ENCODE peak calls at places on chromosomes 7 and 10, in six cellular contexts. One of them, this sample, is unnamed.

GRCh38 chr10:31804416-31804815 is 124.2 kb downstream of the ARHGAP12 start:
- DNase-seq in chondrocyte: no peak
- DNase-seq in dorsolateral prefrontal cortex: no peak
- DNase-seq in psoas muscle: no peak
- DNase-seq in Calu3: no peak
- DNase-seq in neural progenitor cell: no peak
- DNase-seq in this sample: no peak

GRCh38 chr7:86833360-86833759 is 189.7 kb downstream of the GRM3 start:
- DNase-seq in Calu3: peak
- DNase-seq in dorsolateral prefrontal cortex: no peak
- DNase-seq in psoas muscle: no peak
- DNase-seq in neural progenitor cell: no peak
- DNase-seq in chondrocyte: no peak
- DNase-seq in this sample: no peak

GRCh38 chr10:35074266-35074665 is 15.9 kb downstream of the CUL2 start:
- DNase-seq in psoas muscle: no peak
- DNase-seq in chondrocyte: no peak
- DNase-seq in neural progenitor cell: no peak
- DNase-seq in Calu3: no peak
- DNase-seq in dorsolateral prefrontal cortex: no peak
- DNase-seq in this sample: no peak

GRCh38 chr10:129890170-129890569 is 73.9 kb downstream of the EBF3 start:
- DNase-seq in chondrocyte: no peak
- DNase-seq in dorsolateral prefrontal cortex: no peak
- DNase-seq in Calu3: no peak
- DNase-seq in neural progenitor cell: no peak
- DNase-seq in psoas muscle: peak
- DNase-seq in this sample: no peak

GRCh38 chr7:142455392-142455791 is 197.5 kb upstream of the PRSS58 start:
- DNase-seq in neural progenitor cell: no peak
- DNase-seq in dorsolateral prefrontal cortex: no peak
- DNase-seq in psoas muscle: no peak
- DNase-seq in chondrocyte: peak
- DNase-seq in Calu3: no peak
- DNase-seq in this sample: no peak

GRCh38 chr10:47044741-47045140 is 133.5 kb downstream of the PTPN20 start:
- DNase-seq in chondrocyte: peak
- DNase-seq in psoas muscle: peak
- DNase-seq in dorsolateral prefrontal cortex: no peak
- DNase-seq in Calu3: no peak
- DNase-seq in neural progenitor cell: no peak
- DNase-seq in this sample: no peak

GRCh38 chr10:68086011-68086410 is 10.9 kb upstream of the HERC4 start:
- DNase-seq in chondrocyte: no peak
- DNase-seq in neural progenitor cell: no peak
- DNase-seq in dorsolateral prefrontal cortex: no peak
- DNase-seq in psoas muscle: no peak
- DNase-seq in Calu3: no peak
- DNase-seq in this sample: no peak

GRCh38 chr10:67790534-67791408 is 47.2 kb downstream of the DNAJC12 start:
- DNase-seq in Calu3: peak
- DNase-seq in psoas muscle: no peak
- DNase-seq in chondrocyte: no peak
- DNase-seq in neural progenitor cell: no peak
- DNase-seq in dorsolateral prefrontal cortex: no peak
- DNase-seq in this sample: peak

GRCh38 chr10:26085549-26085948 is 131.0 kb upstream of the GAD2 start:
- DNase-seq in neural progenitor cell: peak
- DNase-seq in psoas muscle: no peak
- DNase-seq in Calu3: no peak
- DNase-seq in chondrocyte: no peak
- DNase-seq in dorsolateral prefrontal cortex: no peak
- DNase-seq in this sample: no peak

GRCh38 chr10:68796609-68797008 is 30.7 kb upstream of the STOX1 start:
- DNase-seq in Calu3: no peak
- DNase-seq in chondrocyte: no peak
- DNase-seq in psoas muscle: no peak
- DNase-seq in neural progenitor cell: no peak
- DNase-seq in dorsolateral prefrontal cortex: no peak
- DNase-seq in this sample: no peak

GRCh38 chr7:50711271-50712175 is 71.2 kb downstream of the GRB10 start:
- DNase-seq in chondrocyte: no peak
- DNase-seq in Calu3: no peak
- DNase-seq in neural progenitor cell: no peak
- DNase-seq in dorsolateral prefrontal cortex: no peak
- DNase-seq in psoas muscle: peak
- DNase-seq in this sample: peak

GRCh38 chr10:109881481-109881880 is 41.8 kb downstream of the XPNPEP1 start:
- DNase-seq in chondrocyte: no peak
- DNase-seq in psoas muscle: no peak
- DNase-seq in Calu3: no peak
- DNase-seq in dorsolateral prefrontal cortex: no peak
- DNase-seq in neural progenitor cell: no peak
- DNase-seq in this sample: no peak

GRCh38 chr7:130367088-130367755 is 13.1 kb upstream of the CPA1 start:
- DNase-seq in dorsolateral prefrontal cortex: no peak
- DNase-seq in neural progenitor cell: no peak
- DNase-seq in psoas muscle: no peak
- DNase-seq in chondrocyte: peak
- DNase-seq in Calu3: no peak
- DNase-seq in this sample: no peak

GRCh38 chr7:38795596-38795995 is 113.4 kb downstream of the VPS41 start:
- DNase-seq in dorsolateral prefrontal cortex: no peak
- DNase-seq in Calu3: no peak
- DNase-seq in neural progenitor cell: no peak
- DNase-seq in chondrocyte: no peak
- DNase-seq in psoas muscle: no peak
- DNase-seq in this sample: no peak

GRCh38 chr7:30799206-30799975 is 28.2 kb downstream of the MINDY4 start:
- DNase-seq in chondrocyte: no peak
- DNase-seq in psoas muscle: peak
- DNase-seq in Calu3: no peak
- DNase-seq in neural progenitor cell: no peak
- DNase-seq in dorsolateral prefrontal cortex: no peak
- DNase-seq in this sample: peak

GRCh38 chr7:14995774-14996173 is 93.2 kb upstream of the DGKB start:
- DNase-seq in chondrocyte: no peak
- DNase-seq in Calu3: no peak
- DNase-seq in psoas muscle: no peak
- DNase-seq in dorsolateral prefrontal cortex: no peak
- DNase-seq in neural progenitor cell: no peak
- DNase-seq in this sample: no peak

GRCh38 chr7:16398211-16399017 is 22.9 kb downstream of the CRPPA start:
- DNase-seq in Calu3: no peak
- DNase-seq in chondrocyte: no peak
- DNase-seq in neural progenitor cell: no peak
- DNase-seq in dorsolateral prefrontal cortex: no peak
- DNase-seq in psoas muscle: no peak
- DNase-seq in this sample: no peak

GRCh38 chr10:102752934-102753664 is 9.4 kb downstream of the WBP1L start:
- DNase-seq in dorsolateral prefrontal cortex: no peak
- DNase-seq in chondrocyte: no peak
- DNase-seq in psoas muscle: no peak
- DNase-seq in neural progenitor cell: peak
- DNase-seq in Calu3: no peak
- DNase-seq in this sample: peak

GRCh38 chr7:133829336-133829897 is 297.7 kb upstream of the LRGUK start:
- DNase-seq in chondrocyte: no peak
- DNase-seq in Calu3: no peak
- DNase-seq in neural progenitor cell: no peak
- DNase-seq in psoas muscle: no peak
- DNase-seq in dorsolateral prefrontal cortex: no peak
- DNase-seq in this sample: no peak

DNA sequence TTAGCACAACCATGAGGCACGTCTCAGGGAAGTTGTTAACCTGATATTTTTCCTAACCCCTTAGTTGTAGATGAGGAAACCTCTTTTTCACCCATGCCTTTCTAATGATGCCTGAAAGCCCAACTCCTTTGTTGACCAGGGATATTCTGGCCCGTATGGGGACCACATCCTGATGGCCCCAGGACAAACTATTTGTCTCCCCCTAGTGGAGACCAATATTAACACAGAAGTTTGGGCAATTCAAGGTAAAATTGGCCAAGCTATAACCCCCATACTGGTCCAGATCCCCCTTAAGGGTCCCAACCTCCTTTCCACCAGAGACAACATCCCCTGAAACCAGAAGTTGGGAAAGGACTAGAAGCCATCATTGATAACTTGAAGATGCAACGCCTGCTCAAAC is 893.3 kb downstream of the SORCS1 start:
- DNase-seq in psoas muscle: no peak
- DNase-seq in Calu3: no peak
- DNase-seq in chondrocyte: no peak
- DNase-seq in dorsolateral prefrontal cortex: no peak
- DNase-seq in neural progenitor cell: no peak
- DNase-seq in this sample: no peak
- TF ChIP-seq CTCF in psoas muscle: no peak
- TF ChIP-seq CTCF in Calu3: no peak
- TF ChIP-seq CTCF in chondrocyte: peak
- TF ChIP-seq CTCF in dorsolateral prefrontal cortex: no peak
- TF ChIP-seq CTCF in neural progenitor cell: peak
- TF ChIP-seq CTCF in this sample: no peak

GRCh38 chr7:7968544-7969305 is at the start of gene GLCCI1:
- DNase-seq in dorsolateral prefrontal cortex: peak
- DNase-seq in chondrocyte: peak
- DNase-seq in neural progenitor cell: peak
- DNase-seq in psoas muscle: peak
- DNase-seq in Calu3: peak
- DNase-seq in this sample: peak
- TF ChIP-seq CTCF in dorsolateral prefrontal cortex: no peak
- TF ChIP-seq CTCF in chondrocyte: no peak
- TF ChIP-seq CTCF in neural progenitor cell: no peak
- TF ChIP-seq CTCF in psoas muscle: no peak
- TF ChIP-seq CTCF in Calu3: no peak
- TF ChIP-seq CTCF in this sample: no peak

DNA sequence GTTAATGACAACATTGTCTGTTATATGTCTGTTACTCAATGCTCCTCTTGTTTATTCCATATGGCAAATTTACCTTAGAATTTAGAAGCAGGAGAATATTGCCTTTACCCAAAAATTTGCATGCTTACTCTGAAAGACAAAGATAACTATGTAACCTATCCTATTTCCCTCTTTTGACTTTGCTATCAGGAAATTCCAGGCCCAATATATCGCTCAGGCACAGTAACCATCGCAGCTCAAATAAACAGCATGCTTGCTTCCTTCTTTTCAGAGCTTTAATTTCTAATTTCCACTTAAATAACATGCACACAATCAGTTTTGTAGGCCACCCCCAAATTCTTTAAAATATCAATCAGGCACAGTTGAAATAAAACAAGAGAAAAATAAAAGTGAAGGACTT is 57.8 kb downstream of the EBLN1 start:
- DNase-seq in Calu3: no peak
- DNase-seq in dorsolateral prefrontal cortex: no peak
- DNase-seq in neural progenitor cell: no peak
- DNase-seq in psoas muscle: no peak
- DNase-seq in chondrocyte: no peak
- DNase-seq in this sample: no peak
- TF ChIP-seq CTCF in Calu3: no peak
- TF ChIP-seq CTCF in dorsolateral prefrontal cortex: no peak
- TF ChIP-seq CTCF in neural progenitor cell: no peak
- TF ChIP-seq CTCF in psoas muscle: no peak
- TF ChIP-seq CTCF in chondrocyte: no peak
- TF ChIP-seq CTCF in this sample: no peak

GRCh38 chr7:9264395-9264794 is 831.0 kb downstream of the NXPH1 start:
- DNase-seq in psoas muscle: no peak
- DNase-seq in dorsolateral prefrontal cortex: no peak
- DNase-seq in Calu3: no peak
- DNase-seq in neural progenitor cell: no peak
- DNase-seq in chondrocyte: no peak
- DNase-seq in this sample: peak
- TF ChIP-seq CTCF in psoas muscle: no peak
- TF ChIP-seq CTCF in dorsolateral prefrontal cortex: no peak
- TF ChIP-seq CTCF in Calu3: no peak
- TF ChIP-seq CTCF in neural progenitor cell: no peak
- TF ChIP-seq CTCF in chondrocyte: peak
- TF ChIP-seq CTCF in this sample: no peak

GRCh38 chr7:27382307-27382706 is 139.7 kb downstream of the EVX1 start:
- DNase-seq in dorsolateral prefrontal cortex: no peak
- DNase-seq in chondrocyte: no peak
- DNase-seq in neural progenitor cell: no peak
- DNase-seq in Calu3: no peak
- DNase-seq in psoas muscle: no peak
- DNase-seq in this sample: no peak

GRCh38 chr7:27374958-27375841 is 132.6 kb downstream of the EVX1 start:
- DNase-seq in chondrocyte: no peak
- DNase-seq in dorsolateral prefrontal cortex: no peak
- DNase-seq in neural progenitor cell: no peak
- DNase-seq in psoas muscle: no peak
- DNase-seq in Calu3: no peak
- DNase-seq in this sample: no peak

GRCh38 chr7:27375958-27376357 is 133.4 kb downstream of the EVX1 start:
- DNase-seq in Calu3: no peak
- DNase-seq in neural progenitor cell: peak
- DNase-seq in chondrocyte: no peak
- DNase-seq in dorsolateral prefrontal cortex: no peak
- DNase-seq in psoas muscle: no peak
- DNase-seq in this sample: no peak

DNA sequence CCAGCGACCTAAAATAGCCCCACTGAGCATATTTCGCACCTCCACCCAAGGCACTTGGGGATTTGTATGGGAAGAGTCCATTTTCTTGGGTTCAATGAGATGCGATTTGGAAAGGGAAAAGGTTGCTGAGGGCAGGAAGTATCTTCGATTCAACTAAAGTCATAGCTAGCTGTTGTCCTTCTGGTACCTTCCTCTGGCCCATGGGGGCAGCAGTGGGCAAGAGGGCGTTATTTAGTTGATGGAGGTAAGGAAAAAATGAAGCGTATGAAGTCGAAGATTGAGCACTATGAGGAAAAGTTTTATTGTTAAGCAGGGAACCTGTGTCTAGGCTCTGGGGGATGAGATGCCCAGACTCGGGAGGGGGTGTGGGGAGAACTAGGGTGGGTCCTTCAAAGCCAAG is 135.4 kb downstream of the EVX1 start:
- DNase-seq in psoas muscle: no peak
- DNase-seq in Calu3: no peak
- DNase-seq in dorsolateral prefrontal cortex: no peak
- DNase-seq in neural progenitor cell: no peak
- DNase-seq in chondrocyte: no peak
- DNase-seq in this sample: no peak
- TF ChIP-seq CTCF in psoas muscle: no peak
- TF ChIP-seq CTCF in Calu3: no peak
- TF ChIP-seq CTCF in dorsolateral prefrontal cortex: no peak
- TF ChIP-seq CTCF in neural progenitor cell: peak
- TF ChIP-seq CTCF in chondrocyte: no peak
- TF ChIP-seq CTCF in this sample: no peak

DNA sequence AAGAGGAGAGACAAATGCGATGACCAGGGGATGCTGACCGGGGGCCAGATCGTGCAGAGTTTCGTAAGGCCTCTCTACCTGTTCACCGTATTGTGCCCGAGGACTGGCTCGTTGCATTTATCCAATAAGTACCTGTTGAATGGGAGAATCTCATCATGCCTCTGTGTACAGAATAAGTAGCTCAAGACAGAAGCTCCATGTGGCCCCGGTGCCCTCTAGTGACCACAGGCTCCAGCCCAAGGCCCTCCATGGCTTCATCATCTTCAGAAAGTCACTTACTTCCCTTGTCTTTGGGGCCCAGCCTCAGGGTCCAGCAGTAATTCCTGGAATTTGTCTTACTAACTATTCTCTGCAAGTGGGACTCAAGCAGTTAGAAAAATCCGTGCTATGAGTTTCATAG is 151.0 kb downstream of the CHN2 start:
- DNase-seq in Calu3: peak
- DNase-seq in neural progenitor cell: peak
- DNase-seq in psoas muscle: no peak
- DNase-seq in chondrocyte: no peak
- DNase-seq in dorsolateral prefrontal cortex: peak
- DNase-seq in this sample: peak
- TF ChIP-seq CTCF in Calu3: no peak
- TF ChIP-seq CTCF in neural progenitor cell: peak
- TF ChIP-seq CTCF in psoas muscle: peak
- TF ChIP-seq CTCF in chondrocyte: peak
- TF ChIP-seq CTCF in dorsolateral prefrontal cortex: peak
- TF ChIP-seq CTCF in this sample: peak

This sample was measured in MCF 10A.